ENCODE peak calls at places on chromosomes 7 and 10, in four cellular contexts. O, I, B and L are unnamed samples.

GRCh38 chr10:116183733-116184447 is 89.1 kb downstream of the GFRA1 start:
- DNase-seq in O (peak; percentile 28), I (no peak), B (peak; percentile 49), L (no peak)

GRCh38 chr10:18260308-18260971 is 120.2 kb downstream of the CACNB2 start:
- DNase-seq in O (peak; percentile 24), I (no peak), B (no peak), L (no peak)

GRCh38 chr7:20439384-20439783 is 108.7 kb downstream of the ITGB8 start:
- DNase-seq in O (no peak), I (no peak), B (no peak), L (no peak)

GRCh38 chr7:47314728-47315601 is 266.9 kb downstream of the TNS3 start:
- DNase-seq in O (no peak), I (no peak), B (no peak), L (no peak)

GRCh38 chr10:103661198-103661950 is 167.9 kb downstream of the NEURL1 start:
- DNase-seq in O (peak; percentile 79), I (peak; percentile 86), B (peak; percentile 86), L (no peak)

GRCh38 chr7:84337386-84337785 is 142.8 kb upstream of the SEMA3A start:
- DNase-seq in O (no peak), I (no peak), B (no peak), L (no peak)

GRCh38 chr10:50566150-50566549 is 57.6 kb downstream of the SGMS1 start:
- DNase-seq in O (no peak), I (no peak), B (no peak), L (no peak)

GRCh38 chr10:114266521-114266920 is 27.5 kb downstream of the VWA2 start:
- DNase-seq in O (no peak), I (no peak), B (no peak), L (no peak)

GRCh38 chr7:2687881-2688318 is at the start of gene AMZ1:
- DNase-seq in O (peak; percentile 49), I (no peak), B (no peak), L (no peak)

GRCh38 chr7:131747625-131748024 is 191.2 kb upstream of the PODXL start:
- DNase-seq in O (peak; percentile 25), I (no peak), B (peak; percentile 66), L (peak; percentile 41)

GRCh38 chr10:119663866-119664698 is 12.9 kb downstream of the BAG3 start:
- DNase-seq in O (no peak), I (peak; percentile 28), B (no peak), L (peak; percentile 71)

GRCh38 chr7:128785738-128786137 is 6.0 kb upstream of the CCDC136 start:
- DNase-seq in O (no peak), I (no peak), B (no peak), L (no peak)
- H3K27me3 ChIP-seq in O (no peaks in the 10 kb centered on the region), I (peaks cover 7% of the 10 kb centered on the region), B (no peaks in the 10 kb centered on the region), L (peaks cover 22% of the 10 kb centered on the region)

GRCh38 chr7:150466477-150466876 is 16.0 kb downstream of the GIMAP8 start:
- DNase-seq in O (no peak), I (no peak), B (no peak), L (no peak)
- H3K79me2 ChIP-seq in O (no peaks in the 10 kb centered on the region), I (no peaks in the 10 kb centered on the region), B (no peaks in the 10 kb centered on the region), L (no peaks in the 10 kb centered on the region)

GRCh38 chr7:27223941-27224590 is 18.5 kb upstream of the EVX1 start:
- DNase-seq in O (no peak), I (no peak), B (no peak), L (no peak)
- H3K27me3 ChIP-seq in O (peaks cover 100% of the 10 kb centered on the region), I (peaks cover 7% of the 10 kb centered on the region), B (peaks cover 70% of the 10 kb centered on the region), L (no peaks in the 10 kb centered on the region)

GRCh38 chr10:43444897-43445466 is 8.1 kb downstream of the ZNF487 start:
- DNase-seq in O (no peak), I (no peak), B (no peak), L (no peak)
- H3K79me2 ChIP-seq in O (no peaks in the 10 kb centered on the region), I (peaks cover 10% of the 10 kb centered on the region), B (no peaks in the 10 kb centered on the region), L (peaks cover 11% of the 10 kb centered on the region)

GRCh38 chr7:101167645-101168411 is 2.5 kb upstream of the VGF start:
- DNase-seq in O (no peak), I (no peak), B (no peak), L (no peak)
- H3K27me3 ChIP-seq in O (peaks cover 100% of the 10 kb centered on the region), I (peaks cover 17% of the 10 kb centered on the region), B (peaks cover 40% of the 10 kb centered on the region), L (peaks cover 84% of the 10 kb centered on the region)

GRCh38 chr10:8722835-8723234 is 668.3 kb downstream of the GATA3 start:
- DNase-seq in O (no peak), I (no peak), B (no peak), L (no peak)

GRCh38 chr10:8721641-8722040 is 667.2 kb downstream of the GATA3 start:
- DNase-seq in O (no peak), I (no peak), B (no peak), L (no peak)

GRCh38 chr10:8726087-8726486 is 671.6 kb downstream of the GATA3 start:
- DNase-seq in O (no peak), I (no peak), B (no peak), L (no peak)

GRCh38 chr10:8726666-8727065 is 672.2 kb downstream of the GATA3 start:
- DNase-seq in O (no peak), I (no peak), B (no peak), L (no peak)

DNA sequence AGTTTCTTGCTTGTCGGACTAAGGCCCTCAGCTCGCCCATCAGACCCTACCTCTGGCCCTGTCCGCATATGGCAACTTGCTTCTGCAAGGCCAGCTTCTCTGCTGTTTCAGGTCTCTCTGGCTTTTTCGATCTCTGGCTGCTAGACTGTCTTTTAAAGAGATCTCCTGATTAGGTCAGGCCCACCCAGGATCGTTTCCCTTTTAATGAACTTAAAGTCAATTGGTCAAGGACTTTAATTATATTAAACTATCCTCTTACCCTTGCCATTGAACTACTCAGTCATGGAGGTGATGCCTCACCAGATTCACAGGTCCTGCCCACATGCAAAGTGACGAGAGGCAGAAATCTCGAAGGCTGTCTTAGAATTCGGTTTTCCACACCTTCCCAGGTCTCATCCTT is 670.9 kb downstream of the GATA3 start:
- DNase-seq in O (no peak), I (no peak), B (no peak), L (no peak)
- H3K79me2 ChIP-seq in O (no peaks in the 10 kb centered on the region), I (no peaks in the 10 kb centered on the region), B (no peaks in the 10 kb centered on the region), L (no peaks in the 10 kb centered on the region)